ENCODE peak calls at places on chromosomes 2 and 18, in four cellular contexts. One of them, this sample, is unnamed.

GRCh38 chr2:144379891-144380311 is 140.0 kb downstream of the ZEB2 start:
- DNase-seq in NCI-H2029: no peak
- DNase-seq in WTC11: no peak
- DNase-seq in uterus: no peak
- DNase-seq in this sample: no peak

GRCh38 chr2:219718066-219718465 is 90.6 kb downstream of the SLC4A3 start:
- DNase-seq in uterus: no peak
- DNase-seq in NCI-H2029: no peak
- DNase-seq in WTC11: no peak
- DNase-seq in this sample: no peak

GRCh38 chr2:209472871-209473270 is 49.0 kb downstream of the MAP2 start:
- DNase-seq in WTC11: no peak
- DNase-seq in NCI-H2029: no peak
- DNase-seq in uterus: no peak
- DNase-seq in this sample: no peak

GRCh38 chr2:18436408-18437077 is 123.9 kb downstream of the RDH14 start:
- DNase-seq in uterus: peak
- DNase-seq in NCI-H2029: peak
- DNase-seq in WTC11: no peak
- DNase-seq in this sample: no peak

GRCh38 chr2:171807130-171807529 is 86.9 kb downstream of the SLC25A12 start:
- DNase-seq in WTC11: no peak
- DNase-seq in uterus: no peak
- DNase-seq in NCI-H2029: no peak
- DNase-seq in this sample: no peak

GRCh38 chr2:179555681-179556283 is 291.1 kb upstream of the SESTD1 start:
- DNase-seq in NCI-H2029: no peak
- DNase-seq in uterus: no peak
- DNase-seq in WTC11: no peak
- DNase-seq in this sample: no peak

GRCh38 chr2:165874445-165875039 is 79.0 kb downstream of the TTC21B start:
- DNase-seq in NCI-H2029: peak
- DNase-seq in uterus: no peak
- DNase-seq in WTC11: no peak
- DNase-seq in this sample: peak

GRCh38 chr2:30872797-30873196 is 65.6 kb upstream of the CAPN13 start:
- DNase-seq in NCI-H2029: peak
- DNase-seq in WTC11: no peak
- DNase-seq in uterus: no peak
- DNase-seq in this sample: no peak

GRCh38 chr2:231348703-231349373 is 46.7 kb upstream of the B3GNT7 start:
- DNase-seq in NCI-H2029: no peak
- DNase-seq in uterus: no peak
- DNase-seq in WTC11: no peak
- DNase-seq in this sample: no peak

GRCh38 chr2:184137955-184138354 is 460.4 kb upstream of the ZNF804A start:
- DNase-seq in uterus: no peak
- DNase-seq in WTC11: no peak
- DNase-seq in NCI-H2029: no peak
- DNase-seq in this sample: no peak

GRCh38 chr2:232239956-232240681 is 138.4 kb upstream of the ALPP start:
- DNase-seq in uterus: no peak
- DNase-seq in WTC11: no peak
- DNase-seq in NCI-H2029: no peak
- DNase-seq in this sample: no peak

GRCh38 chr2:64052468-64053241 is 33.4 kb upstream of the VPS54 start:
- DNase-seq in WTC11: no peak
- DNase-seq in NCI-H2029: no peak
- DNase-seq in uterus: no peak
- DNase-seq in this sample: no peak

GRCh38 chr18:56910237-56910636 is 236.7 kb upstream of the BOD1L2 start:
- DNase-seq in uterus: no peak
- DNase-seq in NCI-H2029: no peak
- DNase-seq in WTC11: no peak
- DNase-seq in this sample: no peak

GRCh38 chr2:144583741-144584453 is 64.0 kb upstream of the ZEB2 start:
- DNase-seq in uterus: no peak
- DNase-seq in WTC11: no peak
- DNase-seq in NCI-H2029: no peak
- DNase-seq in this sample: no peak

GRCh38 chr2:239268549-239268948 is 132.3 kb downstream of the HDAC4 start:
- DNase-seq in NCI-H2029: no peak
- DNase-seq in uterus: no peak
- DNase-seq in WTC11: no peak
- DNase-seq in this sample: no peak

GRCh38 chr2:191347881-191348280 is 102.7 kb downstream of the MYO1B start:
- DNase-seq in NCI-H2029: no peak
- DNase-seq in WTC11: no peak
- DNase-seq in uterus: no peak
- DNase-seq in this sample: no peak

GRCh38 chr2:138827426-138828054 is 47.4 kb upstream of the NXPH2 start:
- DNase-seq in NCI-H2029: peak
- DNase-seq in uterus: no peak
- DNase-seq in WTC11: no peak
- DNase-seq in this sample: peak

GRCh38 chr2:124286089-124286783 is 261.1 kb downstream of the CNTNAP5 start:
- DNase-seq in WTC11: no peak
- DNase-seq in NCI-H2029: no peak
- DNase-seq in uterus: no peak
- DNase-seq in this sample: no peak

GRCh38 chr2:172090947-172091625 is 5.8 kb downstream of the DLX1 start:
- DNase-seq in WTC11: no peak
- DNase-seq in NCI-H2029: no peak
- DNase-seq in uterus: no peak
- DNase-seq in this sample: no peak

GRCh38 chr2:227862741-227863588 is 8.5 kb upstream of the DAW1 start:
- DNase-seq in uterus: no peak
- DNase-seq in WTC11: no peak
- DNase-seq in NCI-H2029: no peak
- DNase-seq in this sample: peak

GRCh38 chr2:209977386-209978239 is 24.8 kb upstream of the RPE start:
- DNase-seq in NCI-H2029: no peak
- DNase-seq in uterus: no peak
- DNase-seq in WTC11: no peak
- DNase-seq in this sample: peak

GRCh38 chr2:38239452-38239851 is 137.6 kb downstream of the ATL2 start:
- DNase-seq in WTC11: no peak
- DNase-seq in uterus: no peak
- DNase-seq in NCI-H2029: no peak
- DNase-seq in this sample: no peak

GRCh38 chr2:113041871-113042270 is 10.8 kb downstream of the IL36B start:
- DNase-seq in WTC11: peak
- DNase-seq in NCI-H2029: no peak
- DNase-seq in uterus: no peak
- DNase-seq in this sample: no peak

GRCh38 chr18:48422947-48423378 is 13.8 kb upstream of the ZBTB7C start:
- DNase-seq in NCI-H2029: no peak
- DNase-seq in uterus: no peak
- DNase-seq in WTC11: peak
- DNase-seq in this sample: no peak

GRCh38 chr2:179677746-179678505 is 183.5 kb downstream of the ZNF385B start:
- DNase-seq in uterus: no peak
- DNase-seq in NCI-H2029: no peak
- DNase-seq in WTC11: no peak
- DNase-seq in this sample: no peak

GRCh38 chr2:136247204-136247990 is 129.4 kb upstream of the CXCR4 start:
- DNase-seq in uterus: no peak
- DNase-seq in WTC11: no peak
- DNase-seq in NCI-H2029: no peak
- DNase-seq in this sample: no peak

GRCh38 chr2:43075054-43075593 is 151.3 kb downstream of the ZFP36L2 start:
- DNase-seq in NCI-H2029: peak
- DNase-seq in WTC11: no peak
- DNase-seq in uterus: peak
- DNase-seq in this sample: no peak

GRCh38 chr2:134657650-134658250 is 61.0 kb downstream of the TMEM163 start:
- DNase-seq in NCI-H2029: no peak
- DNase-seq in uterus: no peak
- DNase-seq in WTC11: peak
- DNase-seq in this sample: peak

GRCh38 chr2:64141711-64142405 is 2.4 kb downstream of the PELI1 start:
- DNase-seq in WTC11: no peak
- DNase-seq in uterus: no peak
- DNase-seq in NCI-H2029: no peak
- DNase-seq in this sample: no peak